ENCODE peak calls at places on chromosomes 5 and 9, in seven cellular contexts. One of them, this sample, is unnamed.

GRCh38 chr5:66246621-66247020 is 102.5 kb downstream of the SREK1 start:
- DNase-seq in trophoblast cell: peak
- DNase-seq in IMR-90: peak
- DNase-seq in H9: no peak
- DNase-seq in mesenchymal stem cell: peak
- DNase-seq in H1: no peak
- DNase-seq in neuronal stem cell: no peak
- DNase-seq in this sample: no peak

GRCh38 chr9:92618633-92619225 is 51.2 kb downstream of the IPPK start:
- DNase-seq in IMR-90: no peak
- DNase-seq in H9: peak
- DNase-seq in H1: no peak
- DNase-seq in neuronal stem cell: no peak
- DNase-seq in trophoblast cell: no peak
- DNase-seq in mesenchymal stem cell: no peak
- DNase-seq in this sample: no peak

GRCh38 chr9:77023726-77024125 is 4.3 kb downstream of the FOXB2 start:
- DNase-seq in trophoblast cell: no peak
- DNase-seq in neuronal stem cell: no peak
- DNase-seq in H9: no peak
- DNase-seq in H1: no peak
- DNase-seq in mesenchymal stem cell: no peak
- DNase-seq in IMR-90: no peak
- DNase-seq in this sample: no peak

GRCh38 chr9:127417130-127418036 is 6.8 kb upstream of the ZNF79 start:
- DNase-seq in IMR-90: peak
- DNase-seq in mesenchymal stem cell: peak
- DNase-seq in neuronal stem cell: no peak
- DNase-seq in H9: no peak
- DNase-seq in trophoblast cell: peak
- DNase-seq in H1: no peak
- DNase-seq in this sample: no peak

GRCh38 chr9:37836386-37836785 is 35.8 kb downstream of the DCAF10 start:
- DNase-seq in IMR-90: no peak
- DNase-seq in H9: no peak
- DNase-seq in trophoblast cell: no peak
- DNase-seq in H1: no peak
- DNase-seq in mesenchymal stem cell: no peak
- DNase-seq in neuronal stem cell: no peak
- DNase-seq in this sample: no peak

GRCh38 chr5:127320032-127320945 is 29.7 kb downstream of the MEGF10 start:
- DNase-seq in H9: no peak
- DNase-seq in neuronal stem cell: no peak
- DNase-seq in H1: no peak
- DNase-seq in IMR-90: no peak
- DNase-seq in mesenchymal stem cell: no peak
- DNase-seq in trophoblast cell: no peak
- DNase-seq in this sample: peak

GRCh38 chr9:38386319-38386895 is 6.1 kb upstream of the ALDH1B1 start:
- DNase-seq in trophoblast cell: no peak
- DNase-seq in IMR-90: no peak
- DNase-seq in mesenchymal stem cell: no peak
- DNase-seq in neuronal stem cell: no peak
- DNase-seq in H1: no peak
- DNase-seq in H9: no peak
- DNase-seq in this sample: no peak

GRCh38 chr9:96136992-96137665 is 164.8 kb downstream of the HSD17B3 start:
- DNase-seq in mesenchymal stem cell: peak
- DNase-seq in H1: no peak
- DNase-seq in IMR-90: peak
- DNase-seq in H9: no peak
- DNase-seq in trophoblast cell: no peak
- DNase-seq in neuronal stem cell: no peak
- DNase-seq in this sample: peak

GRCh38 chr9:72526901-72527800 is 5.7 kb downstream of the TMC1 start:
- DNase-seq in H9: peak
- DNase-seq in IMR-90: peak
- DNase-seq in trophoblast cell: peak
- DNase-seq in H1: peak
- DNase-seq in mesenchymal stem cell: peak
- DNase-seq in neuronal stem cell: peak
- DNase-seq in this sample: peak

GRCh38 chr9:35254237-35254636 is 92.4 kb downstream of the UNC13B start:
- DNase-seq in mesenchymal stem cell: no peak
- DNase-seq in H1: no peak
- DNase-seq in neuronal stem cell: no peak
- DNase-seq in trophoblast cell: no peak
- DNase-seq in IMR-90: no peak
- DNase-seq in H9: no peak
- DNase-seq in this sample: peak

GRCh38 chr5:54610197-54610898 is 92.8 kb downstream of the SNX18 start:
- DNase-seq in neuronal stem cell: no peak
- DNase-seq in IMR-90: no peak
- DNase-seq in trophoblast cell: no peak
- DNase-seq in H9: no peak
- DNase-seq in mesenchymal stem cell: peak
- DNase-seq in H1: no peak
- DNase-seq in this sample: peak

GRCh38 chr5:21142791-21143190 is 1154.8 kb upstream of the CDH18 start:
- DNase-seq in H9: no peak
- DNase-seq in H1: no peak
- DNase-seq in mesenchymal stem cell: no peak
- DNase-seq in neuronal stem cell: no peak
- DNase-seq in IMR-90: no peak
- DNase-seq in trophoblast cell: no peak
- DNase-seq in this sample: no peak

GRCh38 chr9:104539275-104539674 is 2.6 kb upstream of the OR13C3 start:
- DNase-seq in neuronal stem cell: no peak
- DNase-seq in H1: no peak
- DNase-seq in IMR-90: no peak
- DNase-seq in trophoblast cell: no peak
- DNase-seq in mesenchymal stem cell: no peak
- DNase-seq in H9: no peak
- DNase-seq in this sample: no peak

GRCh38 chr9:98120476-98120875 is 1.5 kb upstream of the TRIM14 start:
- DNase-seq in IMR-90: no peak
- DNase-seq in H1: no peak
- DNase-seq in neuronal stem cell: no peak
- DNase-seq in mesenchymal stem cell: no peak
- DNase-seq in H9: no peak
- DNase-seq in trophoblast cell: peak
- DNase-seq in this sample: no peak

GRCh38 chr9:98128316-98128715 is 9.3 kb upstream of the TRIM14 start:
- DNase-seq in mesenchymal stem cell: no peak
- DNase-seq in IMR-90: no peak
- DNase-seq in H1: no peak
- DNase-seq in H9: no peak
- DNase-seq in trophoblast cell: no peak
- DNase-seq in neuronal stem cell: no peak
- DNase-seq in this sample: no peak

GRCh38 chr9:98127226-98127625 is 8.2 kb upstream of the TRIM14 start:
- DNase-seq in H9: no peak
- DNase-seq in mesenchymal stem cell: no peak
- DNase-seq in IMR-90: no peak
- DNase-seq in H1: no peak
- DNase-seq in trophoblast cell: no peak
- DNase-seq in neuronal stem cell: no peak
- DNase-seq in this sample: no peak

GRCh38 chr9:98121096-98121495 is 2.1 kb upstream of the TRIM14 start:
- DNase-seq in neuronal stem cell: no peak
- DNase-seq in mesenchymal stem cell: no peak
- DNase-seq in H1: no peak
- DNase-seq in IMR-90: no peak
- DNase-seq in H9: no peak
- DNase-seq in trophoblast cell: no peak
- DNase-seq in this sample: no peak

DNA sequence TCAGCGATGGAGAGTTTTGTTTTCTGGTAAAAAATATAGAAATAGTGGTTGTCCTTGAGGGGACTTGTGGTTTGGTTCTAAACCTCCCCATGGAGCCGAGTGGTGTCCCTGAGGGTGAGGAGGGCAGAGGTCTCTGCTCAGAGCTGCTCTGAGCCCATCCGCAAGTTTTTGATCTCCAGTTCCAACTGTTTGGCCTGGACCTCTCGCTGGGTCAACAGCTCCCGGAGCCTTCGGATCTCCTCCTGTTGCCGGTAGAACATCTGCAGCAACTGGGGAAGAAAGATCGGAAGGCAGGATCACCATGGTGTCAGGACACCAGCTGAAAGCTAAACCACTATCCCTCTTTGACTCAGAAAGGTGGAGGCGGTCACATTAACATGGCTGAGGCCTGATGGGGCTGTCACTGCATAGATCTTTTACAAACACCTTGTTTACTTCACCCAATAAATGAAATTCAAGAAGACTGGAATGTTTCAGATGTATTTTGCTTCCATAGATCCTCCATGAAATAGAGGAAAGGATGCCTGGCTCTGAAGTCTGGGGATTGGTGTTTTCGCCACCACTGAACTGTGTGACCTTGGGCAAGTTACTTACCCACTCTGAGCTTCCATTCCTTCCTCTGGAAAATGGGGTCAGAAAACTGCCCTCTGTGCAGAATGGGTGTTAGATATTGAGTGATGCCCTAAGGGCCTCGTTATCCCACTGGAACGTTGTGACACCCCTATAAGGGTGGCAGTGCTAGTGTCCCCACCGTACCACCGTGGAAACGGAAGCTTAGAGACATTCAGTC is 5.8 kb upstream of the TRIM14 start:
- DNase-seq in mesenchymal stem cell: no peak
- DNase-seq in H9: no peak
- DNase-seq in IMR-90: no peak
- DNase-seq in neuronal stem cell: no peak
- DNase-seq in trophoblast cell: no peak
- DNase-seq in H1: no peak
- DNase-seq in this sample: no peak
- H3K9ac ChIP-seq in mesenchymal stem cell: no peak
- H3K9ac ChIP-seq in H9: no peak
- H3K9ac ChIP-seq in IMR-90: no peak
- H3K9ac ChIP-seq in neuronal stem cell: no peak
- H3K9ac ChIP-seq in trophoblast cell: no peak
- H3K9ac ChIP-seq in H1: no peak
- H3K9ac ChIP-seq in this sample: no peak

GRCh38 chr9:764105-764524 is 77.4 kb upstream of the DMRT1 start:
- DNase-seq in neuronal stem cell: peak
- DNase-seq in H1: peak
- DNase-seq in H9: peak
- DNase-seq in trophoblast cell: peak
- DNase-seq in mesenchymal stem cell: peak
- DNase-seq in IMR-90: peak
- DNase-seq in this sample: peak
- H3K4me2 ChIP-seq in neuronal stem cell: no peak
- H3K4me2 ChIP-seq in H1: no peak
- H3K4me2 ChIP-seq in H9: no peak
- H3K4me2 ChIP-seq in trophoblast cell: no peak
- H3K4me2 ChIP-seq in mesenchymal stem cell: no peak
- H3K4me2 ChIP-seq in IMR-90: no peak
- H3K4me2 ChIP-seq in this sample: no peak

DNA sequence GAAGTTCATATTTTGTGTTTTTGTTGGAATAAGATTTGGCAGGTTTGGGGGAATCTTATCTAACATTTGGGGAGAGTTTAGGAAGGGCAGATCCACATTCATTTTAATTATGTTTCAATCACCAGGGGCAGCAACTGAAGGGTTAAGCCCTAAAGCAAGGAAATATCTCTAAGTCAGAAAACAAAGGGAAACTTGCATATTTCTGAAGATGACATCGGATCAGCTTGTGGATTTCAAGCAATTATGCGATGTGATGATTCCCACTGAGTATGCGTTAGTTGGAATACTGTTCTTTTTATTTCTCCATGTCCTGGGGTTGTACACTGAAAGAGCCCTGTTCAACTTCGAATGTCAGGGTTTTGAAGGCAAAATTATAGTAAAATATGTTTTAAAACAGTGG is 59.8 kb upstream of the NFIB start:
- DNase-seq in IMR-90: no peak
- DNase-seq in trophoblast cell: no peak
- DNase-seq in mesenchymal stem cell: no peak
- DNase-seq in neuronal stem cell: no peak
- DNase-seq in H9: no peak
- DNase-seq in H1: no peak
- DNase-seq in this sample: no peak
- H3K18ac ChIP-seq in IMR-90: no peak
- H3K18ac ChIP-seq in trophoblast cell: no peak
- H3K18ac ChIP-seq in mesenchymal stem cell: peak
- H3K18ac ChIP-seq in neuronal stem cell: no peak
- H3K18ac ChIP-seq in H9: no peak
- H3K18ac ChIP-seq in H1: no peak
- H3K18ac ChIP-seq in this sample: no peak

GRCh38 chr5:141880961-141881801 is 3.0 kb upstream of the PCDH1 start:
- DNase-seq in trophoblast cell: no peak
- DNase-seq in IMR-90: no peak
- DNase-seq in H9: no peak
- DNase-seq in neuronal stem cell: no peak
- DNase-seq in H1: peak
- DNase-seq in mesenchymal stem cell: no peak
- DNase-seq in this sample: peak
- H3K9ac ChIP-seq in trophoblast cell: no peak
- H3K9ac ChIP-seq in IMR-90: no peak
- H3K9ac ChIP-seq in H9: no peak
- H3K9ac ChIP-seq in neuronal stem cell: no peak
- H3K9ac ChIP-seq in H1: no peak
- H3K9ac ChIP-seq in mesenchymal stem cell: no peak
- H3K9ac ChIP-seq in this sample: no peak

DNA sequence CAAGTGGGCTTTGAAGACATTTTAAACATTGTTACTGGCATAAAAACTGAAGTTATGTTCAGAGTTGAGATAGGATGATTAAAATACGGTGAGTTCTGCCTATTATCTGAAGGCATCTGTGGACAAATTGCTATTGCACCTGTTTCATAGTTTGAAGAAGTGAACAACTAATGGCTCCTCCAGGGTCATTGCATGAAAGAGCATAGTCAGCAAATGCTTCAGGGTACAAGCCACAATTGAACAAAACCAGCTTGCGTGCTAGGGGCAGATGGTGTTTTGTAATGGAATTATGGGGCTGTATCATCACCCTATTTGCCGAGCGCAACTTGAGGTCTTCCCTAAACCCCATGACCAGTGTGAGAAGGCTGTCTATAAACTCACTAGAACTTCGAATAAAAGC is 369.1 kb downstream of the MTRR start:
- DNase-seq in mesenchymal stem cell: no peak
- DNase-seq in trophoblast cell: no peak
- DNase-seq in neuronal stem cell: no peak
- DNase-seq in H9: no peak
- DNase-seq in IMR-90: no peak
- DNase-seq in H1: no peak
- DNase-seq in this sample: no peak
- H3K4me2 ChIP-seq in mesenchymal stem cell: no peak
- H3K4me2 ChIP-seq in trophoblast cell: no peak
- H3K4me2 ChIP-seq in neuronal stem cell: no peak
- H3K4me2 ChIP-seq in H9: no peak
- H3K4me2 ChIP-seq in IMR-90: no peak
- H3K4me2 ChIP-seq in H1: no peak
- H3K4me2 ChIP-seq in this sample: no peak

DNA sequence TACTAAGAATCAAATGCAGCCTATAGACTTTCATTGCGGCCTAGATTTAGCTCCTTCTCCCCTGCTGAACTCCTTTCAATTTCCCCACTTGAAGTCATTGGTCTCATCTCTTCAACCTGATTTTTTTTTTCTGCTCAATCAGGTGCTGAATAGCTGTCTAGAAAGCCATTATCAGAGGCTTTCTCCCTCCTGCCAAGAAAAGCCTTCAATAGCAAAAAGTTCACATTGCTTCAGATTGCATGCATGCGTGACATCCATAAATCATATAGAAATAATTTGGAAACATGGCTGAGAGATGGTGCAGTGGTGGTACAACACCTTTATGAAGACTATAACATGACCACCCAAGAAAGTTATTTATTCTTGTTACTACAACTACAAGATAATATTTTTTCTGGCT is 316.1 kb downstream of the PLK2 start:
- DNase-seq in neuronal stem cell: no peak
- DNase-seq in IMR-90: no peak
- DNase-seq in mesenchymal stem cell: no peak
- DNase-seq in trophoblast cell: no peak
- DNase-seq in H9: no peak
- DNase-seq in H1: no peak
- DNase-seq in this sample: no peak
- H3K18ac ChIP-seq in neuronal stem cell: no peak
- H3K18ac ChIP-seq in IMR-90: no peak
- H3K18ac ChIP-seq in mesenchymal stem cell: no peak
- H3K18ac ChIP-seq in trophoblast cell: no peak
- H3K18ac ChIP-seq in H9: no peak
- H3K18ac ChIP-seq in H1: no peak
- H3K18ac ChIP-seq in this sample: no peak

This sample was measured in mesendoderm.